ENCODE peak calls at places on chromosomes 4 and X, in five cellular contexts. H, L, K, M and B are unnamed samples.

GRCh38 chrX:40864972-40865371 is 129.6 kb upstream of the MED14 start:
- DNase-seq in K (peak), H (no peak), M (no peak), L (no peak), B (no peak)

GRCh38 chr4:152991361-152991760 is 55.2 kb downstream of the FHDC1 start:
- DNase-seq in H (no peak), L (no peak), K (no peak), M (no peak), B (no peak)

GRCh38 chrX:57906790-57907189 is 3.5 kb downstream of the ZXDA start:
- DNase-seq in K (peak), L (no peak), M (no peak), H (no peak), B (no peak)

GRCh38 chr4:11073621-11074051 is 355.1 kb downstream of the HS3ST1 start:
- DNase-seq in L (no peak), M (peak), K (no peak), H (no peak), B (no peak)

GRCh38 chr4:176601156-176601555 is 191.6 kb downstream of the VEGFC start:
- DNase-seq in L (no peak), M (no peak), K (no peak), H (no peak), B (no peak)

GRCh38 chr4:178185517-178185916 is 743.3 kb upstream of the AGA start:
- DNase-seq in M (no peak), K (no peak), L (no peak), H (no peak), B (no peak)

GRCh38 chr4:100369871-100370270 is 148.0 kb downstream of the EMCN start:
- DNase-seq in L (no peak), K (no peak), M (no peak), H (no peak), B (no peak)

GRCh38 chr4:74483226-74483911 is 38.4 kb downstream of the AREG start:
- DNase-seq in H (no peak), K (no peak), L (no peak), M (no peak), B (no peak)

GRCh38 chr4:89800527-89801103 is 36.3 kb downstream of the SNCA start:
- DNase-seq in L (no peak), H (no peak), M (peak), K (no peak), B (peak)

GRCh38 chr4:37685211-37685725 is 908 bp downstream of the RELL1 start:
- DNase-seq in K (no peak), H (no peak), L (no peak), M (no peak), B (no peak)

GRCh38 chrX:25034889-25035288 is 19.1 kb upstream of the ARX start:
- DNase-seq in L (no peak), H (no peak), M (no peak), K (no peak), B (peak)

GRCh38 chr4:56861365-56861764 is 39.9 kb upstream of the SPINK2 start:
- DNase-seq in K (no peak), L (no peak), M (no peak), H (no peak), B (peak)

GRCh38 chr4:1983846-1984405 is 24.8 kb downstream of the NELFA start:
- DNase-seq in M (no peak), H (no peak), K (no peak), L (no peak), B (peak)

GRCh38 chr4:155657169-155657568 is 9.5 kb upstream of the GUCY1A1 start:
- DNase-seq in H (no peak), M (no peak), L (no peak), K (no peak), B (no peak)

GRCh38 chr4:140904904-140905303 is 148.7 kb upstream of the TBC1D9 start:
- DNase-seq in K (no peak), H (no peak), M (no peak), L (no peak), B (no peak)

GRCh38 chrX:131729295-131729694 is 185.4 kb downstream of the OR13H1 start:
- DNase-seq in L (no peak), H (peak), M (no peak), K (no peak), B (no peak)

GRCh38 chr4:26161030-26161824 is 159.6 kb upstream of the RBPJ start:
- DNase-seq in L (no peak), H (no peak), K (no peak), M (no peak), B (no peak)

GRCh38 chrX:153726286-153727107 is 1.8 kb downstream of the ABCD1 start:
- DNase-seq in H (peak), K (no peak), L (peak), M (no peak), B (peak)

GRCh38 chrX:25151749-25152148 is 136.0 kb upstream of the ARX start:
- DNase-seq in H (no peak), M (no peak), K (no peak), L (no peak), B (no peak)

GRCh38 chr4:40570348-40571077 is 59.2 kb downstream of the RBM47 start:
- DNase-seq in L (no peak), H (no peak), M (no peak), K (no peak), B (no peak)

GRCh38 chrX:39214380-39215126 is 413.3 kb downstream of the MID1IP1 start:
- DNase-seq in K (no peak), M (no peak), H (no peak), L (no peak), B (no peak)

GRCh38 chr4:76120199-76120598 is 28.0 kb downstream of the NUP54 start:
- DNase-seq in M (no peak), L (no peak), H (no peak), K (no peak), B (no peak)

GRCh38 chrX:38275615-38276014 is 51.7 kb downstream of the RPGR start:
- DNase-seq in K (peak), H (no peak), M (peak), L (no peak), B (peak)

GRCh38 chrX:148530464-148531077 is 30.2 kb downstream of the AFF2 start:
- DNase-seq in H (no peak), M (no peak), L (no peak), K (peak), B (peak)

GRCh38 chr4:78788005-78788889 is 12.1 kb downstream of the BMP2K start:
- DNase-seq in H (no peak), M (no peak), L (no peak), K (no peak), B (no peak)

GRCh38 chr4:12555011-12555410 is 929.1 kb downstream of the RAB28 start:
- DNase-seq in H (no peak), K (no peak), L (no peak), M (peak), B (no peak)

GRCh38 chr4:89482248-89482647 is 174.6 kb upstream of the GPRIN3 start:
- DNase-seq in K (no peak), L (no peak), H (no peak), M (peak), B (peak)

GRCh38 chrX:129262912-129263311 is 260.4 kb downstream of the SMARCA1 start:
- DNase-seq in K (no peak), H (no peak), L (no peak), M (no peak), B (no peak)

GRCh38 chr4:186831574-186831973 is 107.9 kb upstream of the FAT1 start:
- DNase-seq in L (no peak), M (no peak), H (no peak), K (no peak), B (no peak)

GRCh38 chr4:147739239-147739823 is 7.4 kb downstream of the ARHGAP10 start:
- DNase-seq in L (no peak), M (no peak), H (no peak), K (no peak), B (no peak)

GRCh38 chrX:6777211-6778002 is 242.5 kb upstream of the VCX3A start:
- DNase-seq in L (no peak), H (no peak), M (no peak), K (no peak), B (no peak)

GRCh38 chrX:3256868-3257267 is 89.6 kb downstream of the MXRA5 start:
- DNase-seq in K (no peak), M (no peak), H (no peak), L (no peak), B (no peak)

GRCh38 chr4:97395980-97396562 is 747.2 kb downstream of the STPG2 start:
- DNase-seq in M (no peak), H (no peak), L (peak), K (no peak), B (no peak)

GRCh38 chrX:100512471-100512870 is 72.3 kb upstream of the TNMD start:
- DNase-seq in K (no peak), H (no peak), L (no peak), M (peak), B (peak)

GRCh38 chr4:84562156-84562555 is 20.8 kb upstream of the CDS1 start:
- DNase-seq in L (no peak), K (no peak), H (no peak), M (no peak), B (no peak)

GRCh38 chr4:3316146-3316545 is 23.3 kb downstream of the RGS12 start:
- DNase-seq in H (no peak), L (no peak), M (no peak), K (no peak), B (no peak)

GRCh38 chr4:73620115-73620792 is at the start of gene RASSF6:
- DNase-seq in H (no peak), K (no peak), L (peak), M (peak), B (peak)